ENCODE peak calls at places on chromosomes 7 and 10, in nine cellular contexts. T, E, A, J, H, X, L, Z and R are unnamed samples.

GRCh38 chr10:30829921-30830671 is 200.5 kb upstream of the LYZL2 start:
- DNase-seq in L (peak), J (peak), A (no peak), Z (no peak), E (peak), T (no peak), X (no peak), H (peak), R (no peak)

GRCh38 chr7:91655656-91656055 is 224.8 kb downstream of the MTERF1 start:
- DNase-seq in J (no peak), L (no peak), E (no peak), X (no peak), H (no peak), T (no peak), Z (no peak), A (no peak), R (no peak)

GRCh38 chr7:44058759-44059218 is 6.6 kb downstream of the PGAM2 start:
- DNase-seq in H (no peak), A (no peak), Z (peak), X (no peak), T (no peak), L (no peak), E (no peak), J (no peak), R (no peak)

GRCh38 chr10:63501954-63502353 is 19.2 kb upstream of the REEP3 start:
- DNase-seq in X (no peak), J (no peak), L (no peak), T (no peak), A (no peak), Z (no peak), H (no peak), E (no peak), R (no peak)

GRCh38 chr10:806451-807162 is 117.1 kb upstream of the DIP2C start:
- DNase-seq in Z (no peak), A (no peak), L (no peak), E (no peak), T (peak), H (no peak), X (no peak), J (no peak), R (no peak)

GRCh38 chr7:4189151-4189570 is 492.9 kb upstream of the FOXK1 start:
- DNase-seq in A (no peak), E (peak), T (peak), H (peak), Z (peak), L (peak), J (no peak), X (no peak), R (peak)

GRCh38 chr7:23783115-23783514 is 73.1 kb downstream of the STK31 start:
- DNase-seq in A (no peak), Z (no peak), X (no peak), J (no peak), E (no peak), H (no peak), L (no peak), T (no peak), R (no peak)

GRCh38 chr7:107998150-107998549 is 4.8 kb downstream of the LAMB1 start:
- DNase-seq in A (no peak), T (no peak), H (peak), X (no peak), E (peak), J (no peak), Z (no peak), L (no peak), R (no peak)

GRCh38 chr10:13018171-13018570 is 16.7 kb upstream of the CCDC3 start:
- DNase-seq in Z (no peak), A (no peak), L (no peak), T (no peak), X (no peak), E (peak), J (peak), H (no peak), R (no peak)